ENCODE peak calls at places on chromosomes 11 and 22, in seven cellular contexts. F is uterus; K is activated naive CD4-positive, alpha-beta T cell treated with anti-CD3 and anti-CD28 coated beads, Interleukin-2, amount 50 U/mL, for 16 hours; R is astrocyte of the cerebellum; P is SK-N-DZ; Y is HCT116; A is HTR-8/SVneo. G is an unnamed sample.

GRCh38 chr11:45482331-45482730 is 183.1 kb downstream of the CHST1 start:
- DNase-seq in F (no peak), K (no peak), R (no peak), P (no peak), Y (no peak), A (no peak), G (no peak)

GRCh38 chr11:61890536-61891330 is 612 bp downstream of the FADS3 start:
- DNase-seq in F (peak), K (peak), R (peak), P (peak), Y (no peak), A (peak), G (peak)

GRCh38 chr11:75159081-75159953 is 8.4 kb downstream of the SLCO2B1 start:
- DNase-seq in F (no peak), K (no peak), R (no peak), P (no peak), Y (no peak), A (no peak), G (no peak)

GRCh38 chr11:25351091-25351803 is 854.4 kb downstream of the LUZP2 start:
- DNase-seq in F (no peak), K (no peak), R (no peak), P (no peak), Y (no peak), A (no peak), G (no peak)

GRCh38 chr22:48492371-48493320 is 1335.0 kb downstream of the BRD1 start:
- DNase-seq in F (peak), K (no peak), R (peak), P (peak), Y (peak), A (peak), G (peak)

GRCh38 chr11:7899418-7899817 is 31.6 kb downstream of the OR10A6 start:
- DNase-seq in F (no peak), K (no peak), R (no peak), P (no peak), Y (no peak), A (no peak), G (no peak)

GRCh38 chr11:64356498-64357411 is 2.2 kb upstream of the RPS6KA4 start:
- DNase-seq in F (no peak), K (no peak), R (no peak), P (peak), Y (peak), A (no peak), G (no peak)

GRCh38 chr11:79615425-79615824 is 174.6 kb upstream of the TENM4 start:
- DNase-seq in F (no peak), K (no peak), R (no peak), P (no peak), Y (no peak), A (no peak), G (no peak)

GRCh38 chr11:1234771-1235614 is 12.1 kb downstream of the MUC5B start:
- DNase-seq in F (no peak), K (no peak), R (no peak), P (no peak), Y (no peak), A (no peak), G (no peak)

GRCh38 chr22:18112440-18112839 is 1.8 kb downstream of the TUBA8 start:
- DNase-seq in F (no peak), K (no peak), R (no peak), P (no peak), Y (no peak), A (no peak), G (no peak)

GRCh38 chr22:21975273-21975672 is 7.3 kb downstream of the TOP3B start:
- DNase-seq in F (no peak), K (no peak), R (no peak), P (no peak), Y (no peak), A (no peak), G (no peak)

GRCh38 chr22:35314161-35314942 is 14.7 kb downstream of the TOM1 start:
- DNase-seq in F (peak), K (no peak), R (no peak), P (no peak), Y (no peak), A (no peak), G (no peak)

GRCh38 chr22:23113067-23113846 is 28.5 kb downstream of the RSPH14 start:
- DNase-seq in F (no peak), K (no peak), R (no peak), P (no peak), Y (no peak), A (no peak), G (no peak)

GRCh38 chr22:25051983-25052710 is 99.6 kb downstream of the KIAA1671 start:
- DNase-seq in F (no peak), K (no peak), R (no peak), P (no peak), Y (no peak), A (no peak), G (no peak)